ENCODE peak calls at places on chromosomes 16 and 17, in eight cellular contexts. One of them, this sample, is unnamed.

GRCh38 chr17:17897442-17897841 is 60.7 kb upstream of the SREBF1 start:
- DNase-seq in right lobe of liver: no peak
- DNase-seq in NCI-H2081: no peak
- DNase-seq in EH: no peak
- DNase-seq in stimulated activated CD8-positive, alpha-beta memory T cell treated with anti-CD3 and anti-CD28 coated beads, Interleukin-2, amount 100 ng/mL, for 1 hour: no peak
- DNase-seq in naive thymus-derived CD4-positive, alpha-beta T cell: no peak
- DNase-seq in AG04449: no peak
- DNase-seq in putamen: no peak
- DNase-seq in this sample: no peak

GRCh38 chr16:87930456-87930855 is 5.9 kb downstream of the CA5A start:
- DNase-seq in right lobe of liver: no peak
- DNase-seq in NCI-H2081: peak
- DNase-seq in EH: no peak
- DNase-seq in stimulated activated CD8-positive, alpha-beta memory T cell treated with anti-CD3 and anti-CD28 coated beads, Interleukin-2, amount 100 ng/mL, for 1 hour: no peak
- DNase-seq in naive thymus-derived CD4-positive, alpha-beta T cell: no peak
- DNase-seq in AG04449: no peak
- DNase-seq in putamen: no peak
- DNase-seq in this sample: no peak

GRCh38 chr16:71929048-71929447 is 33.7 kb downstream of the IST1 start:
- DNase-seq in right lobe of liver: no peak
- DNase-seq in NCI-H2081: no peak
- DNase-seq in EH: peak
- DNase-seq in stimulated activated CD8-positive, alpha-beta memory T cell treated with anti-CD3 and anti-CD28 coated beads, Interleukin-2, amount 100 ng/mL, for 1 hour: no peak
- DNase-seq in naive thymus-derived CD4-positive, alpha-beta T cell: no peak
- DNase-seq in AG04449: peak
- DNase-seq in putamen: peak
- DNase-seq in this sample: no peak

GRCh38 chr17:4881761-4882555 is 17.4 kb upstream of the C17orf107 start:
- DNase-seq in right lobe of liver: peak
- DNase-seq in NCI-H2081: peak
- DNase-seq in EH: peak
- DNase-seq in stimulated activated CD8-positive, alpha-beta memory T cell treated with anti-CD3 and anti-CD28 coated beads, Interleukin-2, amount 100 ng/mL, for 1 hour: no peak
- DNase-seq in naive thymus-derived CD4-positive, alpha-beta T cell: peak
- DNase-seq in AG04449: no peak
- DNase-seq in putamen: no peak
- DNase-seq in this sample: peak

GRCh38 chr17:78933025-78933958 is 8.1 kb upstream of the TIMP2 start:
- DNase-seq in right lobe of liver: no peak
- DNase-seq in NCI-H2081: no peak
- DNase-seq in EH: peak
- DNase-seq in stimulated activated CD8-positive, alpha-beta memory T cell treated with anti-CD3 and anti-CD28 coated beads, Interleukin-2, amount 100 ng/mL, for 1 hour: peak
- DNase-seq in naive thymus-derived CD4-positive, alpha-beta T cell: no peak
- DNase-seq in AG04449: peak
- DNase-seq in putamen: no peak
- DNase-seq in this sample: no peak

GRCh38 chr17:17361543-17362511 is 58.7 kb downstream of the NT5M start:
- DNase-seq in right lobe of liver: no peak
- DNase-seq in NCI-H2081: no peak
- DNase-seq in EH: peak
- DNase-seq in stimulated activated CD8-positive, alpha-beta memory T cell treated with anti-CD3 and anti-CD28 coated beads, Interleukin-2, amount 100 ng/mL, for 1 hour: no peak
- DNase-seq in naive thymus-derived CD4-positive, alpha-beta T cell: no peak
- DNase-seq in AG04449: no peak
- DNase-seq in putamen: no peak
- DNase-seq in this sample: no peak

GRCh38 chr17:50909765-50910661 is 43.9 kb upstream of the TOB1 start:
- DNase-seq in right lobe of liver: peak
- DNase-seq in NCI-H2081: no peak
- DNase-seq in EH: no peak
- DNase-seq in stimulated activated CD8-positive, alpha-beta memory T cell treated with anti-CD3 and anti-CD28 coated beads, Interleukin-2, amount 100 ng/mL, for 1 hour: peak
- DNase-seq in naive thymus-derived CD4-positive, alpha-beta T cell: peak
- DNase-seq in AG04449: no peak
- DNase-seq in putamen: no peak
- DNase-seq in this sample: peak

GRCh38 chr17:71790791-71791190 is 330.0 kb upstream of the SOX9 start:
- DNase-seq in right lobe of liver: no peak
- DNase-seq in NCI-H2081: no peak
- DNase-seq in EH: peak
- DNase-seq in stimulated activated CD8-positive, alpha-beta memory T cell treated with anti-CD3 and anti-CD28 coated beads, Interleukin-2, amount 100 ng/mL, for 1 hour: no peak
- DNase-seq in naive thymus-derived CD4-positive, alpha-beta T cell: no peak
- DNase-seq in AG04449: no peak
- DNase-seq in putamen: no peak
- DNase-seq in this sample: no peak

GRCh38 chr17:41064301-41064700 is 1.4 kb downstream of the KRTAP2-4 start:
- DNase-seq in right lobe of liver: no peak
- DNase-seq in NCI-H2081: no peak
- DNase-seq in EH: no peak
- DNase-seq in stimulated activated CD8-positive, alpha-beta memory T cell treated with anti-CD3 and anti-CD28 coated beads, Interleukin-2, amount 100 ng/mL, for 1 hour: no peak
- DNase-seq in naive thymus-derived CD4-positive, alpha-beta T cell: no peak
- DNase-seq in AG04449: no peak
- DNase-seq in putamen: no peak
- DNase-seq in this sample: no peak

GRCh38 chr16:85293899-85294642 is 181.8 kb upstream of the CIBAR2 start:
- DNase-seq in right lobe of liver: no peak
- DNase-seq in NCI-H2081: peak
- DNase-seq in EH: no peak
- DNase-seq in stimulated activated CD8-positive, alpha-beta memory T cell treated with anti-CD3 and anti-CD28 coated beads, Interleukin-2, amount 100 ng/mL, for 1 hour: no peak
- DNase-seq in naive thymus-derived CD4-positive, alpha-beta T cell: no peak
- DNase-seq in AG04449: no peak
- DNase-seq in putamen: no peak
- DNase-seq in this sample: no peak